ENCODE peak calls at places on chromosome 16, in seven cellular contexts. One of them, this sample, is unnamed.

GRCh38 chr16:525520-526180 is 1.9 kb upstream of the CAPN15 start:
- DNase-seq in T-helper 2 cell: no peak
- DNase-seq in mucosa of descending colon: no peak
- DNase-seq in LoVo: peak
- DNase-seq in A549: peak
- DNase-seq in Daoy: peak
- DNase-seq in GM12865: peak
- DNase-seq in this sample: peak

GRCh38 chr16:68985268-68985667 is 120.2 kb upstream of the HAS3 start:
- DNase-seq in T-helper 2 cell: no peak
- DNase-seq in Daoy: peak
- DNase-seq in mucosa of descending colon: no peak
- DNase-seq in A549: no peak
- DNase-seq in GM12865: no peak
- DNase-seq in LoVo: no peak
- DNase-seq in this sample: no peak

GRCh38 chr16:27330542-27330941 is 16.8 kb downstream of the IL4R start:
- DNase-seq in mucosa of descending colon: no peak
- DNase-seq in GM12865: no peak
- DNase-seq in Daoy: peak
- DNase-seq in LoVo: no peak
- DNase-seq in A549: no peak
- DNase-seq in T-helper 2 cell: no peak
- DNase-seq in this sample: no peak

GRCh38 chr16:85003076-85003475 is 8.3 kb downstream of the ZDHHC7 start:
- DNase-seq in T-helper 2 cell: no peak
- DNase-seq in mucosa of descending colon: no peak
- DNase-seq in GM12865: no peak
- DNase-seq in A549: no peak
- DNase-seq in Daoy: no peak
- DNase-seq in LoVo: no peak
- DNase-seq in this sample: no peak

GRCh38 chr16:87956169-87956770 is 5.0 kb downstream of the BANP start:
- DNase-seq in Daoy: no peak
- DNase-seq in T-helper 2 cell: no peak
- DNase-seq in LoVo: no peak
- DNase-seq in A549: no peak
- DNase-seq in mucosa of descending colon: no peak
- DNase-seq in GM12865: peak
- DNase-seq in this sample: no peak

GRCh38 chr16:80924372-80924978 is 82.2 kb downstream of the CMC2 start:
- DNase-seq in LoVo: peak
- DNase-seq in mucosa of descending colon: no peak
- DNase-seq in A549: peak
- DNase-seq in T-helper 2 cell: no peak
- DNase-seq in Daoy: peak
- DNase-seq in GM12865: peak
- DNase-seq in this sample: peak

GRCh38 chr16:19382084-19382801 is 35.4 kb upstream of the TMC5 start:
- DNase-seq in mucosa of descending colon: no peak
- DNase-seq in LoVo: no peak
- DNase-seq in GM12865: no peak
- DNase-seq in Daoy: peak
- DNase-seq in T-helper 2 cell: no peak
- DNase-seq in A549: no peak
- DNase-seq in this sample: no peak

GRCh38 chr16:60945225-60945624 is 1091.0 kb downstream of the CDH8 start:
- DNase-seq in LoVo: no peak
- DNase-seq in mucosa of descending colon: no peak
- DNase-seq in GM12865: no peak
- DNase-seq in T-helper 2 cell: no peak
- DNase-seq in A549: no peak
- DNase-seq in Daoy: no peak
- DNase-seq in this sample: no peak

GRCh38 chr16:52404546-52404945 is 142.4 kb downstream of the TOX3 start:
- DNase-seq in Daoy: no peak
- DNase-seq in T-helper 2 cell: no peak
- DNase-seq in GM12865: no peak
- DNase-seq in LoVo: peak
- DNase-seq in A549: no peak
- DNase-seq in mucosa of descending colon: no peak
- DNase-seq in this sample: no peak

GRCh38 chr16:81140930-81141780 is 45.0 kb upstream of the GCSH start:
- DNase-seq in GM12865: no peak
- DNase-seq in Daoy: peak
- DNase-seq in A549: no peak
- DNase-seq in LoVo: no peak
- DNase-seq in T-helper 2 cell: no peak
- DNase-seq in mucosa of descending colon: no peak
- DNase-seq in this sample: peak

GRCh38 chr16:25868041-25868600 is 176.4 kb downstream of the HS3ST4 start:
- DNase-seq in GM12865: no peak
- DNase-seq in T-helper 2 cell: no peak
- DNase-seq in Daoy: no peak
- DNase-seq in LoVo: no peak
- DNase-seq in mucosa of descending colon: no peak
- DNase-seq in A549: no peak
- DNase-seq in this sample: no peak

GRCh38 chr16:78915916-78916315 is 684.6 kb downstream of the MAF start:
- DNase-seq in mucosa of descending colon: no peak
- DNase-seq in Daoy: no peak
- DNase-seq in GM12865: no peak
- DNase-seq in T-helper 2 cell: no peak
- DNase-seq in A549: no peak
- DNase-seq in LoVo: no peak
- DNase-seq in this sample: no peak

GRCh38 chr16:26772503-26772902 is 294.2 kb upstream of the C16orf82 start:
- DNase-seq in GM12865: peak
- DNase-seq in mucosa of descending colon: no peak
- DNase-seq in T-helper 2 cell: no peak
- DNase-seq in A549: no peak
- DNase-seq in Daoy: no peak
- DNase-seq in LoVo: no peak
- DNase-seq in this sample: no peak

GRCh38 chr16:74107795-74108610 is 188.6 kb upstream of the PSMD7 start:
- DNase-seq in T-helper 2 cell: no peak
- DNase-seq in GM12865: peak
- DNase-seq in Daoy: peak
- DNase-seq in mucosa of descending colon: no peak
- DNase-seq in LoVo: peak
- DNase-seq in A549: peak
- DNase-seq in this sample: peak

GRCh38 chr16:58516768-58517107 is 1.4 kb downstream of the SETD6 start:
- DNase-seq in Daoy: no peak
- DNase-seq in T-helper 2 cell: no peak
- DNase-seq in GM12865: no peak
- DNase-seq in A549: no peak
- DNase-seq in LoVo: no peak
- DNase-seq in mucosa of descending colon: no peak
- DNase-seq in this sample: no peak

GRCh38 chr16:87351320-87351698 is 32.3 kb downstream of the FBXO31 start:
- DNase-seq in Daoy: no peak
- DNase-seq in mucosa of descending colon: peak
- DNase-seq in GM12865: no peak
- DNase-seq in LoVo: no peak
- DNase-seq in T-helper 2 cell: no peak
- DNase-seq in A549: no peak
- DNase-seq in this sample: no peak

GRCh38 chr16:16143941-16144340 is 79.4 kb downstream of the ABCC6 start:
- DNase-seq in GM12865: no peak
- DNase-seq in T-helper 2 cell: no peak
- DNase-seq in mucosa of descending colon: no peak
- DNase-seq in LoVo: no peak
- DNase-seq in Daoy: no peak
- DNase-seq in A549: no peak
- DNase-seq in this sample: no peak

GRCh38 chr16:56965939-56966515 is 4.3 kb downstream of the CETP start:
- DNase-seq in T-helper 2 cell: no peak
- DNase-seq in GM12865: no peak
- DNase-seq in Daoy: no peak
- DNase-seq in A549: no peak
- DNase-seq in LoVo: no peak
- DNase-seq in mucosa of descending colon: no peak
- DNase-seq in this sample: no peak

GRCh38 chr16:10616744-10617640 is 36.6 kb upstream of the EMP2 start:
- DNase-seq in A549: no peak
- DNase-seq in Daoy: peak
- DNase-seq in LoVo: no peak
- DNase-seq in T-helper 2 cell: no peak
- DNase-seq in mucosa of descending colon: peak
- DNase-seq in GM12865: no peak
- DNase-seq in this sample: peak

GRCh38 chr16:69397821-69398521 is 12.2 kb upstream of the TERF2 start:
- DNase-seq in GM12865: peak
- DNase-seq in A549: peak
- DNase-seq in T-helper 2 cell: no peak
- DNase-seq in LoVo: peak
- DNase-seq in Daoy: peak
- DNase-seq in mucosa of descending colon: no peak
- DNase-seq in this sample: peak

GRCh38 chr16:73047536-73048291 is at the start of gene ZFHX3:
- DNase-seq in LoVo: peak
- DNase-seq in Daoy: peak
- DNase-seq in GM12865: peak
- DNase-seq in mucosa of descending colon: peak
- DNase-seq in T-helper 2 cell: no peak
- DNase-seq in A549: no peak
- DNase-seq in this sample: no peak

This sample was measured in HCT116.